ENCODE peak calls at places on chromosomes 5 and 9, in six cellular contexts. U, W, Y, M, D and X are unnamed samples.

GRCh38 chr5:142529626-142530278 is 156.1 kb downstream of the FGF1 start:
- DNase-seq in D (no peak), M (no peak), W (no peak), Y (no peak), U (no peak), X (no peak)

GRCh38 chr5:159947708-159948358 is 31.6 kb downstream of the ADRA1B start:
- DNase-seq in M (no peak), U (no peak), W (no peak), Y (peak; percentile 59), D (no peak), X (no peak)

GRCh38 chr5:155076379-155076778 is 62.8 kb downstream of the KIF4B start:
- DNase-seq in W (no peak), D (no peak), Y (no peak), U (no peak), M (no peak), X (no peak)

GRCh38 chr5:34564706-34565235 is 91.4 kb upstream of the RAI14 start:
- DNase-seq in U (no peak), W (no peak), M (no peak), D (no peak), Y (no peak), X (no peak)

GRCh38 chr5:76325876-76326491 is 77.1 kb upstream of the IQGAP2 start:
- DNase-seq in Y (no peak), U (peak; percentile 37), M (peak; percentile 63), D (peak; percentile 40), W (peak; percentile 23), X (no peak)

GRCh38 chr5:104412649-104413240 is 850.2 kb upstream of the NUDT12 start:
- DNase-seq in M (no peak), U (no peak), D (no peak), W (no peak), Y (no peak), X (no peak)

GRCh38 chr5:114339108-114339507 is 22.8 kb upstream of the KCNN2 start:
- DNase-seq in D (no peak), M (no peak), U (no peak), W (no peak), Y (no peak), X (no peak)

GRCh38 chr5:64184832-64185231 is 19.2 kb downstream of the RNF180 start:
- DNase-seq in Y (no peak), W (no peak), M (no peak), D (no peak), U (no peak), X (no peak)

GRCh38 chr9:115121140-115121710 is 3.3 kb upstream of the TNC start:
- DNase-seq in M (no peak), W (no peak), Y (no peak), U (no peak), D (no peak), X (no peak)

GRCh38 chr5:145936401-145937131 is at the start of gene SH3RF2:
- DNase-seq in D (peak; percentile 62), Y (peak; percentile 36), W (no peak), U (no peak), M (no peak), X (no peak)

GRCh38 chr9:136590788-136591187 is 44.9 kb upstream of the NOTCH1 start:
- DNase-seq in Y (no peak), M (no peak), U (no peak), D (no peak), W (no peak), X (no peak)

GRCh38 chr9:123327697-123328100 is 28.3 kb upstream of the CRB2 start:
- DNase-seq in U (no peak), W (no peak), M (no peak), Y (no peak), D (no peak), X (no peak)

GRCh38 chr5:139848508-139849100 is 53.0 kb downstream of the PSD2 start:
- DNase-seq in D (peak; percentile 58), Y (no peak), W (no peak), M (no peak), U (no peak), X (no peak)

GRCh38 chr5:179694561-179694960 is 4.2 kb upstream of the CANX start:
- DNase-seq in D (no peak), W (no peak), M (no peak), Y (no peak), U (no peak), X (no peak)

GRCh38 chr9:85433046-85433445 is 308.7 kb downstream of the AGTPBP1 start:
- DNase-seq in Y (no peak), U (no peak), D (no peak), M (no peak), W (no peak), X (no peak)

GRCh38 chr9:122642226-122642625 is 15.2 kb downstream of the OR1B1 start:
- DNase-seq in M (no peak), U (no peak), W (no peak), D (no peak), Y (no peak), X (no peak)

GRCh38 chr9:35001803-35002502 is 12.4 kb downstream of the DNAJB5 start:
- DNase-seq in Y (no peak), D (no peak), W (no peak), M (no peak), U (no peak), X (no peak)

GRCh38 chr5:130270786-130271185 is 366.5 kb downstream of the CHSY3 start:
- DNase-seq in W (no peak), M (no peak), D (no peak), Y (no peak), U (no peak), X (no peak)

GRCh38 chr9:86500667-86501435 is 146.6 kb upstream of the TUT7 start:
- DNase-seq in Y (peak; percentile 91), M (no peak), U (no peak), W (no peak), D (no peak), X (no peak)

GRCh38 chr9:135060461-135061116 is 26.9 kb upstream of the OLFM1 start:
- DNase-seq in U (no peak), M (no peak), Y (no peak), D (no peak), W (no peak), X (no peak)

GRCh38 chr5:55564716-55565115 is 30.0 kb upstream of the PLPP1 start:
- DNase-seq in W (no peak), Y (no peak), D (no peak), M (no peak), U (no peak), X (no peak)

GRCh38 chr5:89513299-89514044 is 630.5 kb upstream of the MEF2C start:
- DNase-seq in Y (no peak), W (no peak), M (no peak), D (no peak), U (no peak), X (no peak)

GRCh38 chr5:103428411-103428871 is 134.1 kb downstream of the NUDT12 start:
- DNase-seq in Y (peak; percentile 44), D (peak; percentile 50), U (no peak), W (no peak), M (no peak), X (no peak)

GRCh38 chr5:150441813-150442698 is 7.5 kb downstream of the RPS14 start:
- DNase-seq in U (no peak), D (no peak), Y (no peak), M (no peak), W (no peak), X (no peak)

GRCh38 chr5:74316064-74316586 is 324.4 kb downstream of the ENC1 start:
- DNase-seq in M (no peak), Y (peak; percentile 89), W (no peak), D (no peak), U (no peak), X (no peak)

GRCh38 chr5:150209020-150209635 is 19.3 kb downstream of the SLC6A7 start:
- DNase-seq in Y (no peak), M (no peak), U (peak; percentile 31), D (no peak), W (no peak), X (no peak)

GRCh38 chr9:81604306-81605153 is 84.8 kb downstream of the TLE1 start:
- DNase-seq in W (no peak), D (no peak), U (no peak), M (no peak), Y (no peak), X (no peak)

GRCh38 chr5:142894749-142895148 is 124.6 kb downstream of the ARHGAP26 start:
- DNase-seq in D (no peak), U (no peak), W (no peak), Y (no peak), M (no peak), X (no peak)

GRCh38 chr5:37774912-37775483 is 64.8 kb downstream of the GDNF start:
- DNase-seq in Y (no peak), D (no peak), U (no peak), M (no peak), W (no peak), X (no peak)

GRCh38 chr9:79477955-79478751 is 93.6 kb upstream of the TLE4 start:
- DNase-seq in W (no peak), Y (no peak), U (peak; percentile 17), D (no peak), M (no peak), X (no peak)

GRCh38 chr5:147176422-147176821 is 58.4 kb upstream of the STK32A start:
- DNase-seq in M (no peak), U (no peak), D (no peak), Y (no peak), W (no peak), X (no peak)

GRCh38 chr5:146872191-146872590 is 6.4 kb downstream of the PPP2R2B start:
- DNase-seq in W (no peak), D (no peak), Y (no peak), M (no peak), U (no peak), X (no peak)